ENCODE peak calls at places on chromosomes 2 and 18, in seven cellular contexts. C, W, V, X, F, J and R are unnamed samples.
A peak's percentile ranks its signal among the peaks of the same experiment; 100 is the strongest.

GRCh38 chr2:11305338-11305737 is 39.1 kb downstream of the ROCK2 start:
- DNase-seq in C (no peak), F (no peak), X (no peak), V (no peak), W (no peak), J (no peak), R (no peak)

GRCh38 chr2:231245253-231246094 is 47.0 kb downstream of the ARMC9 start:
- DNase-seq in C (no peak), J (no peak), V (no peak), F (no peak), X (no peak), W (no peak), R (peak; percentile 13)

GRCh38 chr2:160603771-160604510 is 110.3 kb upstream of the RBMS1 start:
- DNase-seq in W (no peak), C (no peak), X (no peak), F (no peak), J (no peak), V (no peak), R (no peak)

GRCh38 chr2:151973901-151974199 is 125.0 kb downstream of the CACNB4 start:
- DNase-seq in X (no peak), V (peak; percentile 31), J (no peak), F (peak; percentile 28), W (no peak), C (no peak), R (peak; percentile 26)

GRCh38 chr2:112794131-112794733 is 9.9 kb upstream of the IL1A start:
- DNase-seq in F (peak; percentile 92), J (no peak), X (peak; percentile 69), C (peak; percentile 65), V (peak; percentile 37), W (no peak), R (peak; percentile 98)

GRCh38 chr18:45628979-45629958 is 14.0 kb downstream of the SLC14A2 start:
- DNase-seq in X (no peak), C (peak; percentile 35), J (no peak), F (peak; percentile 67), V (no peak), W (no peak), R (peak; percentile 62)

GRCh38 chr18:68909579-68909978 is 111.7 kb downstream of the CCDC102B start:
- DNase-seq in X (no peak), F (no peak), J (no peak), W (no peak), V (no peak), C (no peak), R (no peak)

GRCh38 chr2:223008162-223008561 is 43.8 kb upstream of the KCNE4 start:
- DNase-seq in X (no peak), F (peak; percentile 95), W (no peak), C (peak; percentile 24), J (peak; percentile 23), V (no peak), R (peak; percentile 93)

GRCh38 chr2:127081826-127082633 is 24.9 kb downstream of the BIN1 start:
- DNase-seq in C (no peak), V (no peak), X (no peak), F (no peak), J (no peak), W (no peak), R (peak; percentile 61)

GRCh38 chr18:9943311-9943710 is 29.5 kb downstream of the VAPA start:
- DNase-seq in C (no peak), W (no peak), X (no peak), F (no peak), J (no peak), V (no peak), R (no peak)

GRCh38 chr18:37393945-37394609 is 171.5 kb downstream of the CELF4 start:
- DNase-seq in X (peak; percentile 79), V (peak; percentile 61), W (peak; percentile 80), C (peak; percentile 63), J (peak; percentile 82), F (peak; percentile 16), R (peak; percentile 95)

GRCh38 chr2:51903728-51904127 is 871.8 kb upstream of the NRXN1 start:
- DNase-seq in F (no peak), J (no peak), V (no peak), C (no peak), W (no peak), X (no peak), R (no peak)

GRCh38 chr18:79958981-79959380 is 5.5 kb upstream of the HSBP1L1 start:
- DNase-seq in W (no peak), V (no peak), X (no peak), J (no peak), F (no peak), C (no peak), R (no peak)

GRCh38 chr2:49640630-49641029 is 486.3 kb upstream of the FSHR start:
- DNase-seq in J (no peak), C (no peak), X (no peak), F (no peak), W (no peak), V (no peak), R (no peak)

GRCh38 chr2:171991027-171991426 is 8.7 kb upstream of the METAP1D start:
- DNase-seq in C (no peak), W (no peak), V (no peak), J (no peak), X (no peak), F (no peak), R (no peak)

GRCh38 chr2:164495491-164496223 is 125.6 kb downstream of the GRB14 start:
- DNase-seq in W (no peak), C (peak; percentile 16), J (no peak), F (peak; percentile 44), V (no peak), X (no peak), R (peak; percentile 78)

GRCh38 chr2:69605332-69605731 is 38.2 kb downstream of the AAK1 start:
- DNase-seq in J (no peak), F (no peak), V (no peak), W (no peak), C (no peak), X (no peak), R (no peak)

GRCh38 chr2:53724511-53724910 is 43.1 kb upstream of the CHAC2 start:
- DNase-seq in W (no peak), X (no peak), C (peak; percentile 55), F (peak; percentile 34), J (no peak), V (no peak), R (peak; percentile 61)

GRCh38 chr2:240928476-240929363 is 22.6 kb downstream of the CROCC2 start:
- DNase-seq in C (no peak), F (no peak), V (no peak), W (peak; percentile 15), X (peak; percentile 17), J (no peak), R (no peak)

GRCh38 chr18:37445368-37445767 is 120.2 kb downstream of the CELF4 start:
- DNase-seq in F (no peak), W (no peak), X (no peak), V (no peak), C (no peak), J (no peak), R (no peak)

GRCh38 chr2:136932700-136933099 is 167.4 kb downstream of the THSD7B start:
- DNase-seq in J (no peak), X (no peak), C (no peak), W (no peak), V (no peak), F (peak; percentile 45), R (peak; percentile 55)

GRCh38 chr2:30686000-30686399 is 121.2 kb downstream of the CAPN13 start:
- DNase-seq in W (no peak), C (no peak), J (no peak), V (no peak), F (no peak), X (peak; percentile 17), R (no peak)

GRCh38 chr18:67104700-67105284 is 411.7 kb downstream of the DSEL start:
- DNase-seq in F (peak; percentile 74), J (peak; percentile 38), C (peak; percentile 34), X (no peak), W (no peak), V (peak; percentile 61), R (peak; percentile 88)

GRCh38 chr2:157338013-157338412 is 12.4 kb upstream of the ERMN start:
- DNase-seq in W (no peak), J (no peak), X (no peak), C (no peak), V (no peak), F (no peak), R (no peak)

GRCh38 chr2:237026981-237027711 is 58.5 kb upstream of the COPS8 start:
- DNase-seq in C (peak; percentile 25), W (peak; percentile 58), J (peak; percentile 62), V (peak; percentile 80), F (peak; percentile 83), X (peak; percentile 87), R (peak; percentile 79)

GRCh38 chr2:42558827-42559226 is 9.6 kb upstream of the MTA3 start:
- DNase-seq in J (no peak), C (no peak), F (no peak), V (no peak), W (no peak), X (no peak), R (no peak)

GRCh38 chr2:113699048-113699447 is 57.4 kb downstream of the SLC35F5 start:
- DNase-seq in X (no peak), V (no peak), W (no peak), C (no peak), F (no peak), J (no peak), R (no peak)

GRCh38 chr2:30677231-30677630 is 130.0 kb downstream of the CAPN13 start:
- DNase-seq in C (no peak), J (no peak), W (no peak), X (no peak), V (no peak), F (no peak), R (no peak)

GRCh38 chr2:239381709-239382134 is 19.1 kb downstream of the HDAC4 start:
- DNase-seq in V (no peak), X (peak; percentile 44), W (peak; percentile 4), C (no peak), J (no peak), F (no peak), R (no peak)

GRCh38 chr2:47554311-47554905 is 151.5 kb downstream of the MSH2 start:
- DNase-seq in C (no peak), W (no peak), V (no peak), F (no peak), J (no peak), X (peak; percentile 12), R (no peak)

GRCh38 chr2:200453853-200454524 is 55.9 kb downstream of the KCTD18 start:
- DNase-seq in F (no peak), C (no peak), J (no peak), X (no peak), V (no peak), W (no peak), R (no peak)
- TF ChIP-seq CTCF in F (peak; percentile 25), C (peak; percentile 2), J (no peak), X (no peak), V (no peak), W (no peak), R (no peak)

GRCh38 chr2:216635701-216636541 is 2.7 kb downstream of the IGFBP2 start:
- DNase-seq in F (no peak), W (no peak), X (no peak), J (no peak), V (no peak), C (no peak), R (no peak)
- H3K4me3 ChIP-seq in F (peak overlapping the region; percentile 58), W (peak overlapping the region; percentile 56), X (peak overlapping the region; percentile 52), J (peak overlapping the region; percentile 69), V (peak overlapping the region; percentile 88), C (no peak overlapping the region), R (no peak overlapping the region)

GRCh38 chr2:120205901-120206581 is 17.2 kb downstream of the TMEM185B start:
- DNase-seq in J (no peak), W (no peak), F (no peak), V (no peak), X (no peak), C (no peak), R (peak; percentile 14)
- TF ChIP-seq CTCF in J (peak; percentile 26), W (no peak), F (peak; percentile 68), V (no peak), X (no peak), C (peak; percentile 56), R (peak; percentile 61)

GRCh38 chr2:174183076-174183475 is 65.3 kb downstream of the OLA1 start:
- DNase-seq in C (no peak), V (no peak), W (no peak), X (no peak), F (no peak), J (no peak), R (no peak)
- H3K4me3 ChIP-seq in C (no peak overlapping the region), V (no peak overlapping the region), W (no peak overlapping the region), X (no peak overlapping the region), F (no peak overlapping the region), J (no peak overlapping the region), R (no peak overlapping the region)